ENCODE peak calls at places on chromosomes 6 and 20, in eight cellular contexts. D is hepatocyte, V is upper lobe of left lung, L is psoas muscle, I is endodermal cell, J is BJ, P is GM20000, N is GM13977. M is an unnamed sample.

GRCh38 chr6:135592276-135592675 is 94.7 kb upstream of the AHI1 start:
- DNase-seq in P (no peak), I (no peak), D (no peak), J (no peak), N (no peak), V (no peak), L (no peak), M (no peak)

GRCh38 chr6:73558624-73559398 is 38.0 kb upstream of the EEF1A1 start:
- DNase-seq in D (no peak), N (no peak), J (no peak), L (no peak), P (no peak), V (no peak), I (peak), M (no peak)

GRCh38 chr20:38125157-38126056 is 39.7 kb downstream of the TGM2 start:
- DNase-seq in P (no peak), L (peak), J (no peak), D (no peak), N (no peak), V (peak), I (peak), M (peak)

GRCh38 chr6:106476326-106477105 is 116.0 kb downstream of the CRYBG1 start:
- DNase-seq in P (no peak), I (no peak), L (no peak), N (no peak), J (no peak), D (no peak), V (no peak), M (no peak)

GRCh38 chr20:37379967-37380828 is 34.3 kb downstream of the SRC start:
- DNase-seq in I (peak), P (no peak), N (no peak), V (no peak), J (no peak), L (peak), D (peak), M (no peak)

GRCh38 chr6:136647363-136647763 is 97.1 kb upstream of the MAP7 start:
- DNase-seq in L (no peak), D (peak), I (no peak), V (no peak), J (no peak), P (peak), N (peak), M (no peak)

GRCh38 chr20:5864873-5865582 is 85.3 kb downstream of the TRMT6 start:
- DNase-seq in V (no peak), P (no peak), D (no peak), J (no peak), L (no peak), I (no peak), N (no peak), M (no peak)

GRCh38 chr20:23009636-23010035 is 25.5 kb upstream of the SSTR4 start:
- DNase-seq in P (no peak), I (no peak), N (no peak), L (no peak), J (no peak), D (no peak), V (no peak), M (no peak)

GRCh38 chr6:24721461-24722215 is 2.7 kb upstream of the C6orf62 start:
- DNase-seq in J (no peak), I (no peak), P (peak), L (no peak), N (peak), V (peak), D (peak), M (no peak)

GRCh38 chr6:43639984-43640800 is 4.6 kb downstream of the MAD2L1BP start:
- DNase-seq in I (no peak), V (no peak), P (no peak), L (no peak), D (no peak), N (no peak), J (no peak), M (no peak)

GRCh38 chr6:146027586-146028249 is 1.1 kb upstream of the GRM1 start:
- DNase-seq in J (no peak), N (no peak), V (no peak), D (no peak), L (no peak), P (no peak), I (peak), M (no peak)

GRCh38 chr6:46948699-46949098 is 27.0 kb upstream of the ADGRF5 start:
- DNase-seq in P (no peak), L (no peak), N (no peak), D (no peak), V (no peak), I (no peak), J (no peak), M (no peak)

GRCh38 chr20:49910340-49910706 is 5.0 kb downstream of the SPATA2 start:
- DNase-seq in P (no peak), I (no peak), N (no peak), L (no peak), V (no peak), D (no peak), J (no peak), M (no peak)

GRCh38 chr20:56634307-56634706 is 5.2 kb downstream of the TFAP2C start:
- DNase-seq in I (no peak), D (no peak), N (no peak), L (no peak), V (no peak), J (no peak), P (no peak), M (no peak)

GRCh38 chr20:34753706-34754461 is 49.7 kb downstream of the TP53INP2 start:
- DNase-seq in L (no peak), N (no peak), D (no peak), I (no peak), V (no peak), J (no peak), P (no peak), M (no peak)

GRCh38 chr6:124223596-124223995 is 419.9 kb downstream of the NKAIN2 start:
- DNase-seq in I (no peak), L (no peak), J (no peak), N (no peak), P (no peak), V (no peak), D (no peak), M (no peak)

GRCh38 chr6:169848946-169849345 is 97.5 kb downstream of the ERMARD start:
- DNase-seq in I (peak), V (peak), J (no peak), L (no peak), N (no peak), D (no peak), P (no peak), M (peak)

GRCh38 chr6:111808493-111808892 is 64.8 kb downstream of the FYN start:
- DNase-seq in D (no peak), I (no peak), N (no peak), L (no peak), P (no peak), V (no peak), J (no peak), M (no peak)

GRCh38 chr6:40763001-40763400 is 175.8 kb upstream of the LRFN2 start:
- DNase-seq in I (no peak), L (no peak), V (no peak), P (no peak), J (no peak), D (peak), N (no peak), M (no peak)

GRCh38 chr6:139249387-139249786 is 42.4 kb downstream of the TXLNB start:
- DNase-seq in P (peak), L (no peak), D (no peak), V (no peak), I (no peak), J (no peak), N (no peak), M (no peak)

GRCh38 chr20:35663813-35664543 is 722 bp downstream of the CPNE1 start:
- DNase-seq in N (peak), I (peak), L (peak), V (peak), J (no peak), D (peak), P (peak), M (peak)

GRCh38 chr6:169968541-169969270 is 217.3 kb downstream of the ERMARD start:
- DNase-seq in I (peak), L (no peak), V (no peak), P (no peak), D (no peak), J (no peak), N (no peak), M (no peak)

GRCh38 chr6:10837997-10838793 is at the start of gene MAK:
- DNase-seq in V (peak), L (peak), N (peak), P (peak), J (peak), D (peak), I (peak), M (peak)

GRCh38 chr20:46501337-46501942 is 11.9 kb downstream of the ZNF334 start:
- DNase-seq in N (no peak), D (no peak), V (no peak), L (no peak), I (no peak), P (no peak), J (no peak), M (no peak)

GRCh38 chr6:151240861-151241642 is 1.3 kb downstream of the AKAP12 start:
- DNase-seq in P (peak), J (no peak), D (peak), N (peak), V (peak), L (peak), I (peak), M (peak)

GRCh38 chr6:147048930-147049329 is 155.3 kb upstream of the STXBP5 start:
- DNase-seq in I (no peak), N (no peak), J (no peak), D (no peak), V (no peak), L (no peak), P (no peak), M (no peak)

GRCh38 chr20:19692685-19693119 is 65.4 kb upstream of the RIN2 start:
- DNase-seq in N (peak), V (peak), L (peak), I (peak), J (no peak), D (peak), P (peak), M (no peak)

GRCh38 chr6:132333639-132334516 is 67.4 kb downstream of the MOXD1 start:
- DNase-seq in V (no peak), L (no peak), J (peak), D (peak), N (no peak), I (peak), P (no peak), M (no peak)

GRCh38 chr6:70371454-70372105 is 41.7 kb upstream of the FAM135A start:
- DNase-seq in P (peak), I (no peak), N (peak), J (peak), V (no peak), D (peak), L (no peak), M (no peak)

GRCh38 chr6:16741112-16742016 is 19.9 kb downstream of the ATXN1 start:
- DNase-seq in J (peak), N (peak), I (no peak), L (no peak), D (peak), P (peak), V (no peak), M (no peak)

GRCh38 chr6:129845696-129846095 is 15.4 kb downstream of the TMEM244 start:
- DNase-seq in N (no peak), D (no peak), P (no peak), J (no peak), I (no peak), V (no peak), L (no peak), M (no peak)

GRCh38 chr6:129849456-129849855 is 11.7 kb downstream of the TMEM244 start:
- DNase-seq in V (no peak), I (no peak), L (no peak), N (no peak), P (no peak), D (no peak), J (no peak), M (no peak)

GRCh38 chr6:129844118-129844891 is 16.8 kb downstream of the TMEM244 start:
- DNase-seq in P (no peak), N (no peak), L (no peak), J (peak), V (no peak), D (peak), I (peak), M (no peak)

GRCh38 chr6:129843573-129843972 is 17.5 kb downstream of the TMEM244 start:
- DNase-seq in V (no peak), I (no peak), D (no peak), P (no peak), N (no peak), L (no peak), J (no peak), M (no peak)

GRCh38 chr6:129846761-129847160 is 14.4 kb downstream of the TMEM244 start:
- DNase-seq in D (no peak), N (no peak), L (no peak), I (no peak), V (no peak), P (no peak), J (no peak), M (no peak)
- TF ChIP-seq CTCF in D (no peak), N (no peak), L (no peak), I (no peak), V (no peak), P (no peak), J (no peak), M (no peak)

GRCh38 chr6:45231660-45232059 is 96.5 kb upstream of the RUNX2 start:
- DNase-seq in N (no peak), P (no peak), V (no peak), L (no peak), D (no peak), J (no peak), I (no peak), M (no peak)

GRCh38 chr6:45222380-45222779 is 105.8 kb upstream of the RUNX2 start:
- DNase-seq in J (no peak), I (no peak), P (no peak), D (no peak), N (no peak), V (no peak), L (no peak), M (no peak)

GRCh38 chr6:45229416-45229815 is 98.7 kb upstream of the RUNX2 start:
- DNase-seq in V (no peak), J (no peak), D (no peak), I (no peak), N (no peak), P (no peak), L (no peak), M (no peak)

DNA sequence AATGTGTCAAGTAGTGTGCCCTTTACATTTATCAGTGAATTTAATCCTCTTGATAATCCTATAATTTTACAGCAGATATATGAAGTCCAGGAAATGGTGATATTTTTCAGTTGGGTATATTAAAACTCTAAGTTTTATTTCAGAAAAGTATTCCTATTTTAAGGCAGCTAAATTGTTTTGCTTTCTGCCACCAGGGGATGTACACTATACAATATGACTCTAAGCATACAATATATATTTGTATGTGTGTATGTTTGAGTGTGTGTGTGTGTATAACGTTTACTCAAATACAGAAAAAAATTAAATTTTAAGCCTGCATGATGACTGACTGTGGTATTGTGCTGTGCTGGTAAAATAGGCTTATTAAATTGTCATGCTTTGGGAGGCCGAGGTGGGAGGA is 102.0 kb upstream of the RUNX2 start:
- DNase-seq in L (no peak), P (no peak), J (no peak), D (no peak), I (no peak), V (no peak), N (no peak), M (no peak)
- TF ChIP-seq CTCF in L (no peak), P (no peak), J (no peak), D (no peak), I (no peak), V (no peak), N (no peak), M (no peak)

DNA sequence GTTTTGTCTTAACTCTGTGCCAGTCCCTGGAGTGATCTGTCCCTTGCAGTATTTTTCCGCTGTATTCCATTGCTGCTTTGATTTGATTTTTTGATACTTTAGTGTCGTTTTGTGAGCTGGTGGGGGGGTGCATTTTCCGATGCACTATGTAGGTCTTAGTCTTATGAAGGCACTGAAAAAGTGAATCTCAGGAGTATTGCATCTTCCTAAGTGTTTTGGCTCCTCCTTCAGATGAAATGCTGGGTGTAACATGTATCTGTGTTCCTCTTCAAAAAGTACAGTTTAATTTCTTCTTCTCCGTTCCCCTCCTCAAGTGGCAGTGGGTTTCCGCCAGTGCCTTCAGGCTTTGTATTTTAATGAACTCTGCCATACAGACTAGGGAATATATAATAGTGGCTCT is 580.7 kb upstream of the GJE1 start:
- DNase-seq in D (no peak), V (no peak), P (no peak), L (no peak), N (no peak), J (no peak), I (no peak), M (no peak)
- TF ChIP-seq CTCF in D (no peak), V (no peak), P (no peak), L (no peak), N (no peak), J (no peak), I (no peak), M (no peak)

GRCh38 chr20:43766395-43766794 is 39.6 kb upstream of the GTSF1L start:
- DNase-seq in N (no peak), P (no peak), V (no peak), D (no peak), L (no peak), J (no peak), I (no peak), M (no peak)

GRCh38 chr20:43766917-43767316 is 40.1 kb upstream of the GTSF1L start:
- DNase-seq in D (no peak), P (no peak), L (no peak), N (no peak), J (no peak), I (no peak), V (no peak), M (no peak)

GRCh38 chr20:43770342-43770741 is 43.5 kb upstream of the GTSF1L start:
- DNase-seq in V (no peak), N (no peak), P (no peak), D (no peak), I (no peak), L (no peak), J (no peak), M (no peak)

GRCh38 chr20:43765933-43766332 is 39.1 kb upstream of the GTSF1L start:
- DNase-seq in D (no peak), V (no peak), L (no peak), I (no peak), P (no peak), N (no peak), J (no peak), M (no peak)

DNA sequence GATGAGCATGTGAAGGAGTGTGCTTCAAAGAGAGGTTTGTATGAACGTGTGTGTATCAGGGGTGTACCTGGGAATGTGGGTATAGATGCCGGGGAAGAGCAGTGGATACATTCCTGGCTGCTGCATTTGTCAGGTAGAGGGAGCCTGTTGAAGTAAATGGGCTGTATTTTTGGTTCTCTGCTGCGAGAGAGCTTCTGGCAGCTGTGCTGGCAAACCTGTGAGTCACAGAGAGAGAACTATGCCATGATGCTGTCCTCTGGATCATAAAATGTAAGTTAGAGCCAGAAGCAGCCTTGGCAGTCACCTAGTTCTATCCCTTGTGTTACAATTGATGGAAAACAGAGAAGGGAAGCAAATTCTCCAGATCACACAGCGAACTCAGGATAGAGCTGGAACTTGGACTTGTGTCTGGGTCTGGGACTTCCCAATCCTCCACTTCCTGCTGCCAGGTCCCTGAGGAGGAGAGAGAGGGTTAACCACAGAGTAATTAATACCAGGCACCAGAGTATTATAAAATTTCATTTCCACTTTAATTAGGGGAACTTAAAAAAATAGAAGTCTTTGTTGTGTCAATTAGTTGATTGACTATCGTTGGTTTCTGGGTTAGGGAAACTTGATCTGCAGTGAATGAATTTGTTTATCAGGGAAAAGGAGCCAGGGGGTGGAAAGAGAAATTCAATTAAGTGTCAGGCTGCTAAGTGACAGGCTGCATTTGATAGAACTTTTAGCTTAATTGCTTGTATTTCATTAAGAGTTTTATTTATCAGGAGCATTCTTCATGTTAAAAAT is 41.1 kb upstream of the GTSF1L start:
- DNase-seq in P (no peak), N (no peak), I (no peak), D (no peak), L (no peak), J (no peak), V (no peak), M (no peak)
- TF ChIP-seq CTCF in P (no peak), N (no peak), I (no peak), D (no peak), L (no peak), J (no peak), V (no peak), M (no peak)

GRCh38 chr6:5746392-5747140 is 260.2 kb downstream of the NRN1 start:
- DNase-seq in V (no peak), I (peak), J (no peak), P (no peak), D (no peak), L (no peak), N (no peak), M (no peak)
- TF ChIP-seq CTCF in V (no peak), I (peak), J (peak), P (no peak), D (peak), L (peak), N (peak), M (no peak)

GRCh38 chr6:71491844-71492243 is 203.2 kb downstream of the OGFRL1 start:
- DNase-seq in D (no peak), V (no peak), J (no peak), I (no peak), P (no peak), N (no peak), L (no peak), M (no peak)
- TF ChIP-seq CTCF in D (no peak), V (no peak), J (no peak), I (no peak), P (no peak), N (no peak), L (no peak), M (no peak)